ENCODE peak calls at places on chromosomes 12 and 14, in seven cellular contexts. One of them, this sample, is unnamed.

GRCh38 chr12:612886-613285 is 50.4 kb downstream of the NINJ2 start:
- DNase-seq in cardiac muscle cell: no peak
- DNase-seq in HuH-7.5: no peak
- DNase-seq in HTR-8/SVneo: no peak
- DNase-seq in stimulated activated CD8-positive, alpha-beta memory T cell treated with anti-CD3 and anti-CD28 coated beads, Interleukin-2, amount 100 ng/mL, for 1 hour: no peak
- DNase-seq in activated CD8-positive, alpha-beta memory T cell treated with anti-CD3 and anti-CD28 coated beads, Interleukin-2, amount 50 U/mL, for 4 hours: no peak
- DNase-seq in GM12891: no peak
- DNase-seq in this sample: no peak

GRCh38 chr12:127903146-127903545 is 363.8 kb upstream of the TMEM132C start:
- DNase-seq in HTR-8/SVneo: peak; percentile 56
- DNase-seq in activated CD8-positive, alpha-beta memory T cell treated with anti-CD3 and anti-CD28 coated beads, Interleukin-2, amount 50 U/mL, for 4 hours: no peak
- DNase-seq in GM12891: no peak
- DNase-seq in HuH-7.5: no peak
- DNase-seq in stimulated activated CD8-positive, alpha-beta memory T cell treated with anti-CD3 and anti-CD28 coated beads, Interleukin-2, amount 100 ng/mL, for 1 hour: no peak
- DNase-seq in cardiac muscle cell: no peak
- DNase-seq in this sample: no peak

GRCh38 chr12:76020281-76020680 is 11.3 kb downstream of the PHLDA1 start:
- DNase-seq in cardiac muscle cell: peak; percentile 75
- DNase-seq in HuH-7.5: no peak
- DNase-seq in GM12891: no peak
- DNase-seq in activated CD8-positive, alpha-beta memory T cell treated with anti-CD3 and anti-CD28 coated beads, Interleukin-2, amount 50 U/mL, for 4 hours: peak; percentile 67
- DNase-seq in HTR-8/SVneo: no peak
- DNase-seq in stimulated activated CD8-positive, alpha-beta memory T cell treated with anti-CD3 and anti-CD28 coated beads, Interleukin-2, amount 100 ng/mL, for 1 hour: peak; percentile 49
- DNase-seq in this sample: no peak

GRCh38 chr14:75441731-75442130 is 13.9 kb downstream of the JDP2 start:
- DNase-seq in HuH-7.5: no peak
- DNase-seq in stimulated activated CD8-positive, alpha-beta memory T cell treated with anti-CD3 and anti-CD28 coated beads, Interleukin-2, amount 100 ng/mL, for 1 hour: no peak
- DNase-seq in GM12891: no peak
- DNase-seq in cardiac muscle cell: no peak
- DNase-seq in HTR-8/SVneo: no peak
- DNase-seq in activated CD8-positive, alpha-beta memory T cell treated with anti-CD3 and anti-CD28 coated beads, Interleukin-2, amount 50 U/mL, for 4 hours: no peak
- DNase-seq in this sample: no peak

GRCh38 chr14:69324341-69324931 is 64.5 kb downstream of the GALNT16 start:
- DNase-seq in GM12891: no peak
- DNase-seq in cardiac muscle cell: no peak
- DNase-seq in HuH-7.5: no peak
- DNase-seq in stimulated activated CD8-positive, alpha-beta memory T cell treated with anti-CD3 and anti-CD28 coated beads, Interleukin-2, amount 100 ng/mL, for 1 hour: no peak
- DNase-seq in activated CD8-positive, alpha-beta memory T cell treated with anti-CD3 and anti-CD28 coated beads, Interleukin-2, amount 50 U/mL, for 4 hours: peak; percentile 6
- DNase-seq in HTR-8/SVneo: no peak
- DNase-seq in this sample: peak; percentile 14

GRCh38 chr14:70642313-70643235 is 858 bp downstream of the TTC9 start:
- DNase-seq in HuH-7.5: peak; percentile 32
- DNase-seq in stimulated activated CD8-positive, alpha-beta memory T cell treated with anti-CD3 and anti-CD28 coated beads, Interleukin-2, amount 100 ng/mL, for 1 hour: no peak
- DNase-seq in activated CD8-positive, alpha-beta memory T cell treated with anti-CD3 and anti-CD28 coated beads, Interleukin-2, amount 50 U/mL, for 4 hours: peak; percentile 30
- DNase-seq in cardiac muscle cell: peak; percentile 1
- DNase-seq in GM12891: peak; percentile 46
- DNase-seq in HTR-8/SVneo: no peak
- DNase-seq in this sample: peak; percentile 39

GRCh38 chr14:71143391-71144290 is 236.4 kb downstream of the PCNX1 start:
- DNase-seq in HTR-8/SVneo: peak; percentile 67
- DNase-seq in stimulated activated CD8-positive, alpha-beta memory T cell treated with anti-CD3 and anti-CD28 coated beads, Interleukin-2, amount 100 ng/mL, for 1 hour: no peak
- DNase-seq in activated CD8-positive, alpha-beta memory T cell treated with anti-CD3 and anti-CD28 coated beads, Interleukin-2, amount 50 U/mL, for 4 hours: peak; percentile 36
- DNase-seq in HuH-7.5: no peak
- DNase-seq in GM12891: no peak
- DNase-seq in cardiac muscle cell: peak; percentile 73
- DNase-seq in this sample: peak; percentile 74

GRCh38 chr14:103126088-103126872 is 3.0 kb downstream of the TNFAIP2 start:
- DNase-seq in GM12891: no peak
- DNase-seq in HTR-8/SVneo: no peak
- DNase-seq in cardiac muscle cell: no peak
- DNase-seq in HuH-7.5: no peak
- DNase-seq in activated CD8-positive, alpha-beta memory T cell treated with anti-CD3 and anti-CD28 coated beads, Interleukin-2, amount 50 U/mL, for 4 hours: no peak
- DNase-seq in stimulated activated CD8-positive, alpha-beta memory T cell treated with anti-CD3 and anti-CD28 coated beads, Interleukin-2, amount 100 ng/mL, for 1 hour: no peak
- DNase-seq in this sample: no peak

GRCh38 chr12:94416613-94417012 is 43.1 kb downstream of the CEP83 start:
- DNase-seq in activated CD8-positive, alpha-beta memory T cell treated with anti-CD3 and anti-CD28 coated beads, Interleukin-2, amount 50 U/mL, for 4 hours: no peak
- DNase-seq in HuH-7.5: no peak
- DNase-seq in HTR-8/SVneo: no peak
- DNase-seq in stimulated activated CD8-positive, alpha-beta memory T cell treated with anti-CD3 and anti-CD28 coated beads, Interleukin-2, amount 100 ng/mL, for 1 hour: no peak
- DNase-seq in GM12891: no peak
- DNase-seq in cardiac muscle cell: no peak
- DNase-seq in this sample: no peak

GRCh38 chr14:63091394-63091996 is 46.2 kb upstream of the KCNH5 start:
- DNase-seq in HuH-7.5: no peak
- DNase-seq in cardiac muscle cell: no peak
- DNase-seq in GM12891: no peak
- DNase-seq in activated CD8-positive, alpha-beta memory T cell treated with anti-CD3 and anti-CD28 coated beads, Interleukin-2, amount 50 U/mL, for 4 hours: no peak
- DNase-seq in HTR-8/SVneo: no peak
- DNase-seq in stimulated activated CD8-positive, alpha-beta memory T cell treated with anti-CD3 and anti-CD28 coated beads, Interleukin-2, amount 100 ng/mL, for 1 hour: no peak
- DNase-seq in this sample: no peak

GRCh38 chr12:121391619-121392324 is 8.1 kb upstream of the RNF34 start:
- DNase-seq in HuH-7.5: no peak
- DNase-seq in cardiac muscle cell: peak; percentile 83
- DNase-seq in activated CD8-positive, alpha-beta memory T cell treated with anti-CD3 and anti-CD28 coated beads, Interleukin-2, amount 50 U/mL, for 4 hours: no peak
- DNase-seq in HTR-8/SVneo: peak; percentile 26
- DNase-seq in GM12891: peak; percentile 14
- DNase-seq in stimulated activated CD8-positive, alpha-beta memory T cell treated with anti-CD3 and anti-CD28 coated beads, Interleukin-2, amount 100 ng/mL, for 1 hour: no peak
- DNase-seq in this sample: no peak

GRCh38 chr12:116066381-116067230 is 210.9 kb downstream of the MED13L start:
- DNase-seq in cardiac muscle cell: peak; percentile 61
- DNase-seq in activated CD8-positive, alpha-beta memory T cell treated with anti-CD3 and anti-CD28 coated beads, Interleukin-2, amount 50 U/mL, for 4 hours: peak; percentile 59
- DNase-seq in GM12891: no peak
- DNase-seq in HuH-7.5: peak; percentile 11
- DNase-seq in stimulated activated CD8-positive, alpha-beta memory T cell treated with anti-CD3 and anti-CD28 coated beads, Interleukin-2, amount 100 ng/mL, for 1 hour: peak; percentile 28
- DNase-seq in HTR-8/SVneo: no peak
- DNase-seq in this sample: peak; percentile 54